ENCODE peak calls at places on chromosomes 11 and 22, in eight cellular contexts. One of them, this sample, is unnamed.

GRCh38 chr11:83599066-83599465 is 312.9 kb upstream of the CCDC90B start:
- DNase-seq in T follicular helper cell: no peak
- DNase-seq in renal cortical epithelial cell: peak
- DNase-seq in tibial artery: no peak
- DNase-seq in cardiac muscle cell: no peak
- DNase-seq in NCI-H2081: no peak
- DNase-seq in A549: no peak
- DNase-seq in fibroblast of the aortic adventitia: no peak
- DNase-seq in this sample: no peak

GRCh38 chr11:134638796-134639540 is 226.9 kb upstream of the B3GAT1 start:
- DNase-seq in T follicular helper cell: no peak
- DNase-seq in renal cortical epithelial cell: no peak
- DNase-seq in tibial artery: no peak
- DNase-seq in cardiac muscle cell: no peak
- DNase-seq in NCI-H2081: no peak
- DNase-seq in A549: no peak
- DNase-seq in fibroblast of the aortic adventitia: no peak
- DNase-seq in this sample: no peak

GRCh38 chr11:130513132-130513531 is 64.7 kb downstream of the ADAMTS15 start:
- DNase-seq in T follicular helper cell: no peak
- DNase-seq in renal cortical epithelial cell: no peak
- DNase-seq in tibial artery: no peak
- DNase-seq in cardiac muscle cell: no peak
- DNase-seq in NCI-H2081: no peak
- DNase-seq in A549: no peak
- DNase-seq in fibroblast of the aortic adventitia: peak
- DNase-seq in this sample: no peak

GRCh38 chr22:27274770-27275449 is 526.6 kb downstream of the MN1 start:
- DNase-seq in T follicular helper cell: no peak
- DNase-seq in renal cortical epithelial cell: no peak
- DNase-seq in tibial artery: no peak
- DNase-seq in cardiac muscle cell: no peak
- DNase-seq in NCI-H2081: no peak
- DNase-seq in A549: no peak
- DNase-seq in fibroblast of the aortic adventitia: peak
- DNase-seq in this sample: no peak

GRCh38 chr22:24938741-24939341 is 7.7 kb downstream of the LHFPL7 start:
- DNase-seq in T follicular helper cell: peak
- DNase-seq in renal cortical epithelial cell: peak
- DNase-seq in tibial artery: no peak
- DNase-seq in cardiac muscle cell: peak
- DNase-seq in NCI-H2081: peak
- DNase-seq in A549: peak
- DNase-seq in fibroblast of the aortic adventitia: peak
- DNase-seq in this sample: no peak

GRCh38 chr11:15911377-15912044 is 444.8 kb downstream of the SOX6 start:
- DNase-seq in T follicular helper cell: no peak
- DNase-seq in renal cortical epithelial cell: peak
- DNase-seq in tibial artery: peak
- DNase-seq in cardiac muscle cell: peak
- DNase-seq in NCI-H2081: no peak
- DNase-seq in A549: peak
- DNase-seq in fibroblast of the aortic adventitia: peak
- DNase-seq in this sample: no peak

GRCh38 chr11:75233688-75234295 is 6.8 kb upstream of the TPBGL start:
- DNase-seq in T follicular helper cell: no peak
- DNase-seq in renal cortical epithelial cell: peak
- DNase-seq in tibial artery: no peak
- DNase-seq in cardiac muscle cell: peak
- DNase-seq in NCI-H2081: no peak
- DNase-seq in A549: peak
- DNase-seq in fibroblast of the aortic adventitia: peak
- DNase-seq in this sample: no peak

GRCh38 chr11:126468102-126468521 is 112.6 kb downstream of the ST3GAL4 start:
- DNase-seq in T follicular helper cell: no peak
- DNase-seq in renal cortical epithelial cell: no peak
- DNase-seq in tibial artery: peak
- DNase-seq in cardiac muscle cell: no peak
- DNase-seq in NCI-H2081: no peak
- DNase-seq in A549: no peak
- DNase-seq in fibroblast of the aortic adventitia: no peak
- DNase-seq in this sample: no peak

GRCh38 chr22:47965066-47965465 is 1202.6 kb downstream of the TBC1D22A start:
- DNase-seq in T follicular helper cell: no peak
- DNase-seq in renal cortical epithelial cell: no peak
- DNase-seq in tibial artery: no peak
- DNase-seq in cardiac muscle cell: no peak
- DNase-seq in NCI-H2081: no peak
- DNase-seq in A549: no peak
- DNase-seq in fibroblast of the aortic adventitia: no peak
- DNase-seq in this sample: no peak

GRCh38 chr22:46735747-46736608 is 2.1 kb downstream of the CERK start:
- DNase-seq in T follicular helper cell: no peak
- DNase-seq in renal cortical epithelial cell: no peak
- DNase-seq in tibial artery: no peak
- DNase-seq in cardiac muscle cell: no peak
- DNase-seq in NCI-H2081: no peak
- DNase-seq in A549: no peak
- DNase-seq in fibroblast of the aortic adventitia: no peak
- DNase-seq in this sample: no peak

This sample was measured in effector CD8-positive, alpha-beta T cell.